ENCODE peak calls at places on chromosomes 11 and 22, in ten cellular contexts. C is T1000; A is astrocyte of the spinal cord; X is AG04450; G is AG10803; Q is T-cell; B is endodermal cell; I is stimulated activated naive CD8-positive, alpha-beta T cell treated with anti-CD3 and anti-CD28 coated beads, Interleukin-15, amount 100 ng/mL, for 72 hours; L is GM04504; Z is fibroblast of pulmonary artery. S is an unnamed sample.

GRCh38 chr22:21652010-21652546 is 10.0 kb downstream of the SDF2L1 start:
- DNase-seq in L (peak; percentile 67), X (peak; percentile 56), B (peak; percentile 97), C (peak; percentile 83), Z (peak; percentile 85), Q (peak; percentile 86), A (peak; percentile 90), G (peak; percentile 77), I (peak; percentile 87), S (peak; percentile 90)

GRCh38 chr11:102666331-102666957 is 39.1 kb downstream of the MMP27 start:
- DNase-seq in X (peak; percentile 13), Q (no peak), B (peak; percentile 57), C (no peak), G (peak; percentile 55), I (peak; percentile 15), Z (peak; percentile 65), L (peak; percentile 19), A (peak; percentile 61), S (no peak)

GRCh38 chr11:20839231-20839630 is 169.8 kb downstream of the NELL1 start:
- DNase-seq in Z (no peak), I (no peak), B (no peak), G (no peak), A (no peak), L (no peak), Q (no peak), C (no peak), X (no peak), S (no peak)

GRCh38 chr11:47356998-47357329 is 4.5 kb upstream of the MYBPC3 start:
- DNase-seq in L (no peak), X (no peak), I (no peak), G (no peak), Z (no peak), A (no peak), C (no peak), Q (no peak), B (no peak), S (no peak)

GRCh38 chr11:77147668-77148321 is 19.7 kb downstream of the MYO7A start:
- DNase-seq in L (no peak), I (peak; percentile 54), Z (no peak), G (no peak), X (no peak), A (peak; percentile 67), C (no peak), Q (peak; percentile 50), B (peak; percentile 87), S (no peak)

GRCh38 chr11:12901272-12901671 is 107.8 kb upstream of the RASSF10 start:
- DNase-seq in X (no peak), Q (no peak), Z (peak; percentile 18), A (no peak), C (no peak), B (no peak), G (no peak), I (no peak), L (no peak), S (no peak)

GRCh38 chr11:45096636-45097035 is 49.8 kb upstream of the PRDM11 start:
- DNase-seq in A (no peak), Q (no peak), B (peak; percentile 13), C (no peak), Z (no peak), G (no peak), X (no peak), I (no peak), L (no peak), S (no peak)

GRCh38 chr11:73376168-73376802 is at the start of gene RELT:
- DNase-seq in C (peak; percentile 94), A (peak; percentile 90), X (peak; percentile 69), Q (peak; percentile 93), I (peak; percentile 99), G (peak; percentile 89), Z (peak; percentile 93), L (peak; percentile 76), B (peak; percentile 98), S (peak; percentile 97)

GRCh38 chr11:75782540-75783263 is 14.1 kb downstream of the DGAT2 start:
- DNase-seq in Q (no peak), I (no peak), B (no peak), X (no peak), A (no peak), L (no peak), C (no peak), Z (no peak), G (no peak), S (no peak)

GRCh38 chr22:49968831-49969661 is 8.5 kb downstream of the PIM3 start:
- DNase-seq in A (no peak), B (peak; percentile 53), I (no peak), Z (no peak), Q (no peak), C (no peak), G (no peak), L (no peak), X (no peak), S (peak; percentile 20)

GRCh38 chr11:71423181-71423790 is 24.9 kb downstream of the DHCR7 start:
- DNase-seq in G (no peak), X (no peak), Z (no peak), L (no peak), I (no peak), C (no peak), Q (no peak), B (no peak), A (no peak), S (no peak)

GRCh38 chr22:36344106-36344827 is 43.5 kb downstream of the MYH9 start:
- DNase-seq in B (no peak), I (peak; percentile 55), G (no peak), A (no peak), X (no peak), L (no peak), C (no peak), Q (no peak), Z (no peak), S (no peak)

GRCh38 chr11:117199916-117200812 is 994 bp downstream of the TAGLN start:
- DNase-seq in Q (no peak), X (no peak), L (no peak), A (no peak), C (no peak), I (no peak), B (peak; percentile 68), Z (no peak), G (no peak), S (no peak)

GRCh38 chr11:3807856-3808845 is at the start of gene PGAP2:
- DNase-seq in Q (peak; percentile 63), Z (peak; percentile 55), X (no peak), C (no peak), L (no peak), I (peak; percentile 46), G (peak; percentile 39), A (peak; percentile 31), B (peak; percentile 95), S (peak; percentile 75)

GRCh38 chr11:118911113-118911879 is 14.4 kb downstream of the BCL9L start:
- DNase-seq in X (no peak), L (no peak), I (peak; percentile 36), G (peak; percentile 50), C (no peak), B (peak; percentile 87), A (peak; percentile 60), Z (no peak), Q (no peak), S (no peak)

GRCh38 chr22:23060612-23061400 is 9.5 kb upstream of the GNAZ start:
- DNase-seq in Q (no peak), I (no peak), A (no peak), B (peak; percentile 28), X (no peak), L (no peak), G (no peak), C (no peak), Z (no peak), S (no peak)

GRCh38 chr22:46220921-46221320 is 29.2 kb downstream of the CDPF1 start:
- DNase-seq in B (no peak), I (no peak), Q (no peak), X (no peak), C (no peak), A (no peak), G (no peak), Z (peak; percentile 42), L (no peak), S (no peak)

GRCh38 chr11:2931771-2932738 is 2.8 kb upstream of the PHLDA2 start:
- DNase-seq in G (no peak), B (no peak), A (no peak), X (no peak), I (no peak), Z (no peak), C (no peak), Q (no peak), L (no peak), S (peak; percentile 1)

GRCh38 chr11:130344846-130345245 is 30.1 kb upstream of the ZBTB44 start:
- DNase-seq in A (no peak), C (no peak), I (no peak), G (no peak), Z (no peak), X (no peak), B (no peak), Q (no peak), L (no peak), S (no peak)

GRCh38 chr11:64396079-64396591 is 37.2 kb downstream of the RPS6KA4 start:
- DNase-seq in X (no peak), I (no peak), C (no peak), L (no peak), G (no peak), A (no peak), B (peak; percentile 90), Z (no peak), Q (no peak), S (no peak)

GRCh38 chr22:23305321-23305910 is 125.1 kb downstream of the BCR start:
- DNase-seq in X (no peak), A (peak; percentile 83), L (no peak), B (no peak), C (peak; percentile 56), G (peak; percentile 28), Q (no peak), I (no peak), Z (peak; percentile 83), S (no peak)

GRCh38 chr11:117201906-117202305 is 2.7 kb downstream of the TAGLN start:
- DNase-seq in C (no peak), Z (no peak), Q (no peak), I (no peak), A (no peak), G (no peak), X (no peak), L (no peak), B (no peak), S (no peak)

GRCh38 chr11:8814923-8815240 is 96.1 kb upstream of the AKIP1 start:
- DNase-seq in G (peak; percentile 77), Z (no peak), A (peak; percentile 24), C (no peak), B (peak; percentile 48), Q (no peak), X (no peak), L (no peak), I (no peak), S (no peak)

GRCh38 chr11:2582436-2582931 is 117.3 kb downstream of the KCNQ1OT1 start:
- DNase-seq in L (no peak), B (peak; percentile 56), I (no peak), G (no peak), X (no peak), C (no peak), A (peak; percentile 41), Z (no peak), Q (no peak), S (no peak)

GRCh38 chr11:128913806-128914205 is 22.6 kb downstream of the KCNJ5 start:
- DNase-seq in G (no peak), B (no peak), L (no peak), A (no peak), X (no peak), C (no peak), Z (no peak), Q (no peak), I (no peak), S (no peak)

GRCh38 chr11:46445192-46445591 is 53.6 kb upstream of the CHRM4 start:
- DNase-seq in G (no peak), B (no peak), A (no peak), Z (no peak), Q (no peak), C (no peak), X (no peak), I (no peak), L (no peak), S (no peak)

GRCh38 chr11:35016939-35017338 is 100.5 kb downstream of the PDHX start:
- DNase-seq in Z (no peak), B (no peak), G (no peak), X (no peak), C (no peak), I (no peak), Q (no peak), L (no peak), A (no peak), S (no peak)

S was measured in GM06990.